ENCODE peak calls at places on chromosome 4, in nine cellular contexts. P is AG04449, T is fibroblast of the aortic adventitia, W is transverse colon, Q is tibial artery, M is HCT116, C is GM12865, I is epithelial cell of esophagus, L is OCI-LY7. X is an unnamed sample.

GRCh38 chr4:121041307-121042090 is 30.8 kb downstream of the NDNF start:
- DNase-seq in I (peak; percentile 21), W (no peak), L (no peak), Q (no peak), P (no peak), C (peak; percentile 55), T (no peak), M (no peak), X (no peak)

GRCh38 chr4:185504098-185505047 is 30.9 kb downstream of the PDLIM3 start:
- DNase-seq in I (no peak), P (no peak), L (no peak), M (peak; percentile 74), T (no peak), W (peak; percentile 82), Q (peak; percentile 74), C (no peak), X (peak; percentile 33)

GRCh38 chr4:95209942-95210341 is 338.8 kb downstream of the UNC5C start:
- DNase-seq in L (no peak), P (no peak), Q (no peak), C (no peak), W (no peak), T (no peak), I (no peak), M (no peak), X (no peak)

GRCh38 chr4:177118596-177118995 is 191.1 kb upstream of the NEIL3 start:
- DNase-seq in M (no peak), C (no peak), P (peak; percentile 99), Q (peak; percentile 42), T (peak; percentile 100), W (no peak), I (peak; percentile 53), L (no peak), X (peak; percentile 89)

GRCh38 chr4:140568507-140569306 is at the start of gene UCP1:
- DNase-seq in M (no peak), Q (no peak), P (no peak), T (no peak), L (no peak), C (no peak), W (peak; percentile 19), I (peak; percentile 34), X (peak; percentile 2)

GRCh38 chr4:123830920-123831319 is 434.3 kb downstream of the SPRY1 start:
- DNase-seq in P (no peak), T (no peak), Q (no peak), C (no peak), L (no peak), M (no peak), I (no peak), W (no peak), X (no peak)

GRCh38 chr4:24116107-24116506 is 226.3 kb upstream of the PPARGC1A start:
- DNase-seq in Q (no peak), P (no peak), W (no peak), I (no peak), L (no peak), M (no peak), C (no peak), T (no peak), X (no peak)

GRCh38 chr4:69470561-69470960 is 25.1 kb downstream of the UGT2B4 start:
- DNase-seq in C (no peak), W (no peak), T (no peak), M (no peak), I (no peak), L (no peak), P (no peak), Q (no peak), X (no peak)

GRCh38 chr4:98994474-98995182 is 893 bp upstream of the METAP1 start:
- DNase-seq in Q (no peak), P (no peak), W (no peak), I (peak; percentile 16), M (no peak), C (no peak), L (no peak), T (no peak), X (no peak)

GRCh38 chr4:98664959-98665358 is 6.5 kb upstream of the TSPAN5 start:
- DNase-seq in T (no peak), M (no peak), I (no peak), P (no peak), C (no peak), L (peak; percentile 52), W (no peak), Q (no peak), X (no peak)

GRCh38 chr4:183746305-183747229 is 87.5 kb downstream of the TRAPPC11 start:
- DNase-seq in T (peak; percentile 73), I (peak; percentile 28), C (peak; percentile 42), Q (peak; percentile 56), M (no peak), P (no peak), W (no peak), L (no peak), X (no peak)

DNA sequence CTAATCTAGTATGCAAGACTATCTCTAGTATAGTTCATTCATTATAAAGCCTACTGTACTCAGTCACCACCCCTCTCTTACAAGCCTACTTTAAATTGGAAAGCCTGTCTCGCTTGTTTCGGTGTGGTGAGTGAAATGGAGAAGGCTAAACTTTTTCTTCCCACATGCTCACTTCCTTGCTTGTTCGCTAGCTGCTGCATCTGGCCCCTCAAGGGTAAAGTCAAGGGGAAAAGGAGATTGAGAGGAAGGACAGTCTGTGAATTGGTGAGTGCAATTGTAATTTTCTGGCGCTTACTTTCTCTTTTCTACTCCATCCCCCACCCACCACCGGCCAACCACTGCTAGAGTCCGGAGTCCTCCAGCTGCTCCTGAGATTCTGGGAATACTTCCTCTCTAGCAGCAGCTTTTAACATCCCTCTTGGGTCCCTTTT is 12.1 kb upstream of the ARAP2 start:
- DNase-seq in C (peak; percentile 85), M (no peak), I (no peak), Q (no peak), P (no peak), W (no peak), L (peak; percentile 30), T (no peak), X (no peak)
- H3K4me3 ChIP-seq in C (peak overlapping the region; percentile 49), M (no peak overlapping the region), I (no peak overlapping the region), Q (no peak overlapping the region), P (no peak overlapping the region), W (no peak overlapping the region), L (peak overlapping the region; percentile 50), T (no peak overlapping the region), X (peak overlapping the region; percentile 4)

DNA sequence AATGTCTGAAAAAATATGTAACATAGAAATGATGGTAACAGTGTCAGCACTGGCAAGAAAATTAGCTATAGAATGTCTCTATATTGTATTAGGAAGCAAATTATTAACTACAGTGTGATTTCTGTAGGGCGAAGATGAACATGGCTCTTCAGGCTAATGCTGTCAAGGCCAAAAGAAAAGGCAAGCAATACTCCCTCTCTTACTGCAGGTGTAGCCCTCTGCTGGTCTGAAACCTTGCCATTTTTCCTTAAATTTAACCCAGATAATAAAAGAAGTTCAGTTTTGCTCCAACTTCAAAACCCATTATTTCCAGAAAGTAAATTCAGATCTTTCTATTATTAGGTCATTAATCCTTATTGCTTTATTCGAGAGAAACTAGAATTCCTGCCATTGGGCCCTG is 215.9 kb downstream of the LRBA start:
- DNase-seq in T (peak; percentile 2), W (no peak), P (no peak), L (no peak), Q (no peak), C (no peak), M (no peak), I (peak; percentile 5), X (no peak)
- TF ChIP-seq CTCF in T (peak; percentile 20), W (no peak), P (no peak), L (no peak), Q (no peak), C (no peak), M (peak; percentile 17), I (peak; percentile 22), X (peak; percentile 22)

GRCh38 chr4:109075617-109076016 is 226.8 kb downstream of the COL25A1 start:
- DNase-seq in I (no peak), Q (no peak), P (no peak), L (no peak), W (no peak), M (no peak), T (no peak), C (no peak), X (no peak)
- H3K4me3 ChIP-seq in I (no peak overlapping the region), Q (no peak overlapping the region), P (no peak overlapping the region), L (no peak overlapping the region), W (no peak overlapping the region), M (no peak overlapping the region), T (no peak overlapping the region), C (no peak overlapping the region), X (no peak overlapping the region)

GRCh38 chr4:92014060-92014459 is 289.7 kb upstream of the GRID2 start:
- DNase-seq in L (no peak), C (no peak), P (no peak), Q (no peak), I (no peak), W (no peak), M (no peak), T (no peak), X (no peak)

GRCh38 chr4:92012899-92013867 is 290.6 kb upstream of the GRID2 start:
- DNase-seq in W (peak; percentile 80), M (no peak), Q (no peak), L (no peak), I (peak; percentile 2), C (no peak), T (no peak), P (no peak), X (no peak)
- TF ChIP-seq CTCF in W (peak; percentile 50), M (no peak), Q (no peak), L (peak; percentile 21), I (no peak), C (no peak), T (no peak), P (no peak), X (peak; percentile 6)

DNA sequence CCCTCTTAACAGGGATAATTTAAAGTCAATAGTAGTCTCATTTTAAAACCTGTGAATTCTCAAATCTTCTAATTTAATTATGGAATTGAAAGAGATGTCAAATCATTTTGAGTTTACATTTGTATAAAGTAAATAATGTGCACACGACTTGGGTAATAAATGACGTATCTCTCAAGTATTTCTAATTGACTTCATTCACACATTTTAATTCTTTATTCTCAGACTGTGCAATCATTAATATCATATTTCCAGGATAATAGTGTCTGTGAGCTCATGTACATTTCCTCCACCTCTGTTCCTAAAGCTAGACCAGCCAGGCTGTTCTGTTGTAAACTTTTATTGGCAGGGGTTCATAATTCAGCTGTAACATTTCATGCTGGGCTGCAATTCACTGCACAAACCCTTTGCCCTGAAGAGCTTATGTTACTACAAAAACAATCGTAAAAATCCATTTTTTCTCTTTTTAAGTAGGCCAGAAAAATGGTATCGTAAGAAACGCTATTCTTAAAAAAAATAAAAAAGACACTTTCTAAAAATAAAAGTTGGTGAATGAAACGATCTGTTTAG is 1103.1 kb upstream of the TENM3 start:
- DNase-seq in W (no peak), I (no peak), M (no peak), Q (no peak), P (no peak), T (no peak), C (no peak), L (no peak), X (no peak)
- H3K4me3 ChIP-seq in W (no peak overlapping the region), I (no peak overlapping the region), M (no peak overlapping the region), Q (no peak overlapping the region), P (no peak overlapping the region), T (no peak overlapping the region), C (no peak overlapping the region), L (no peak overlapping the region), X (no peak overlapping the region)

DNA sequence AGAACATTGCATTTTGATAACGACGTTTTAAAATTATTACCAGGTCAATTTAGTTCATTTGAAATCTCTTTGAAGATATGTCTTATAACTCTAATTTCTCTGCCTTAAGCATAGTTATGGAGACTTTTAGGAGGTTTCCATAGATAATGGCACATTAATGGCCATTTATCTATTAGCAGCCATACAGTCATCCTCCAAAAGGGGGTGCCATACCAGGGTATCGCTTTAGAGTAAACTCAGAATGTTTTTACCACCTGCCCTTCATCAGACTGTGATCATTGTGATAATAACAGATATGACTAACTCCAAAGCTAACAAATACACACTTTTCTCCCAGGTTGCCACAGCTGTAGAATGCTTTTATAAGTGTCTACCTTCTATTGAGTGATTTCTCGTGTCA is 461.5 kb downstream of the FSTL5 start:
- DNase-seq in T (no peak), P (no peak), M (no peak), Q (no peak), W (no peak), C (peak; percentile 6), L (no peak), I (no peak), X (no peak)
- TF ChIP-seq CTCF in T (no peak), P (no peak), M (peak; percentile 32), Q (no peak), W (no peak), C (peak; percentile 40), L (peak; percentile 59), I (no peak), X (peak; percentile 2)